ENCODE peak calls at places on chromosomes 12 and 14, in four cellular contexts. K is HepG2, L is GM12878, T is K562. V is an unnamed sample.

GRCh38 chr14:96752594-96752993 is 44.6 kb upstream of the VRK1 start:
- DNase-seq in L (no peak), T (no peak), K (no peak), V (no peak)

GRCh38 chr12:1797011-1797901 is 23.1 kb upstream of the LRTM2 start:
- DNase-seq in K (no peak), L (no peak), T (no peak), V (peak)

GRCh38 chr12:93234641-93235040 is 143.1 kb upstream of the NUDT4 start:
- DNase-seq in T (no peak), L (no peak), K (no peak), V (no peak)

GRCh38 chr12:8156416-8156815 is 399 bp upstream of the ZNF705A start:
- DNase-seq in K (no peak), T (no peak), L (no peak), V (no peak)

GRCh38 chr14:99277534-99277933 is 5.5 kb upstream of the BCL11B start:
- DNase-seq in T (no peak), L (no peak), K (no peak), V (no peak)

GRCh38 chr12:116200812-116201211 is 76.7 kb downstream of the MED13L start:
- DNase-seq in K (no peak), L (no peak), T (no peak), V (no peak)

GRCh38 chr12:57629897-57630471 is 3.0 kb downstream of the B4GALNT1 start:
- DNase-seq in K (no peak), T (no peak), L (no peak), V (peak)

GRCh38 chr12:91139264-91139663 is 28.0 kb upstream of the LUM start:
- DNase-seq in K (no peak), T (no peak), L (no peak), V (peak)

GRCh38 chr14:96203635-96204034 is 1.0 kb upstream of the BDKRB2 start:
- DNase-seq in T (no peak), K (no peak), L (no peak), V (no peak)

GRCh38 chr12:96136720-96137378 is 57.3 kb upstream of the ELK3 start:
- DNase-seq in T (no peak), K (no peak), L (no peak), V (no peak)

GRCh38 chr14:80446356-80446755 is 235.1 kb upstream of the DIO2 start:
- DNase-seq in K (no peak), L (no peak), T (no peak), V (no peak)

GRCh38 chr12:42382013-42382696 is 56.2 kb downstream of the PPHLN1 start:
- DNase-seq in T (no peak), K (no peak), L (no peak), V (no peak)

GRCh38 chr14:67482765-67483164 is 5.8 kb downstream of the TMEM229B start:
- DNase-seq in K (no peak), T (no peak), L (no peak), V (no peak)

GRCh38 chr14:101248056-101248725 is 313.1 kb upstream of the DIO3 start:
- DNase-seq in L (no peak), T (no peak), K (no peak), V (peak)

GRCh38 chr14:55532645-55533309 is 47.2 kb upstream of the KTN1 start:
- DNase-seq in T (no peak), K (no peak), L (no peak), V (no peak)

GRCh38 chr12:96294831-96295230 is 100.7 kb downstream of the ELK3 start:
- DNase-seq in L (no peak), T (no peak), K (no peak), V (no peak)

GRCh38 chr14:52072266-52072780 is 3.5 kb upstream of the NID2 start:
- DNase-seq in K (no peak), L (no peak), T (no peak), V (no peak)

GRCh38 chr14:52068741-52069616 is at the start of gene NID2:
- DNase-seq in T (peak), K (peak), L (no peak), V (peak)

GRCh38 chr14:52073251-52073650 is 4.4 kb upstream of the NID2 start:
- DNase-seq in T (no peak), L (no peak), K (no peak), V (no peak)

GRCh38 chr14:52069617-52070431 is 965 bp upstream of the NID2 start:
- DNase-seq in K (no peak), L (no peak), T (no peak), V (no peak)

DNA sequence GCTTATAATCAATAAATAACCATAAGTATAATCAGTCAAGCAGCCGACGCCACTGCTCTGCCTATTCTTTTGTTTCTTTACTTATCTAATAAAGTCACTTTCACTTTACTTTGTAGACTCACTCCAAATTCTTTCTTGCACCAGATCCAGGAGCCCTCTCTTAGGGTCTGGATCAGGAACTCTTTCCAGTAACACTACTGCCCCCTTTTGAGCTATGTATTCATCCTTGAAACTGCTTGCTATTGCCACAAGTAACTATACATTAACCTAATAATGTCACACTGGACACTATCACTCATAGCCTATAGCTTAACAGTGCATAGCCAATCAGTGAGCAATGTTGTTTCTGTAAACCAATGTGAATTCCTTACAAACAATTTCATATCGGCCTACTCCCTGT is 2.8 kb upstream of the NID2 start:
- DNase-seq in L (no peak), T (no peak), K (no peak), V (no peak)
- TF ChIP-seq MXI1 in L (no peak), T (no peak), K (no peak), V (no peak)

GRCh38 chr12:106342397-106343212 is 14.9 kb upstream of the POLR3B start:
- DNase-seq in T (no peak), L (no peak), K (peak), V (no peak)
- TF ChIP-seq TAF1 in T (no peak), L (no peak), K (no peak), V (no peak)

GRCh38 chr12:17640615-17641014 is 449.4 kb downstream of the RERGL start:
- DNase-seq in L (no peak), K (no peak), T (no peak), V (no peak)

DNA sequence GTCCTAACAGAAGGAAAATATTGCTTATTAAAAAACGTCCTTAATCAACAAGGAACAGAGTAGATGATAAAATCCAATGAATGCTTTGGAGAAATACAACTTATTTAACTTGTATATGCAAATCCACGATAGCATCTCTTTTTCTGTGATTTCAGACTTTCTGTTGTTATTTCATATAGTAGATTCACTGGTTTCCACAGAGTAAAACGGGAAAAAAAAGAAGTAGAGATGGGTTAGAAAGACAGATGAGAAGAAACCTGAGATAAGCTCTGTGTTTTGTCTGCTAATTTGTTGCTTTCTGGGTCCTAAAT is 447.7 kb downstream of the RERGL start:
- DNase-seq in L (no peak), K (no peak), T (no peak), V (no peak)
- TF ChIP-seq SMC3 in L (no peak), K (no peak), T (no peak), V (no peak)

GRCh38 chr12:120905856-120906384 is 1.8 kb upstream of the SPPL3 start:
- DNase-seq in T (no peak), K (no peak), L (no peak), V (peak)
- TF ChIP-seq MXI1 in T (no peak), K (no peak), L (no peak), V (no peak)

DNA sequence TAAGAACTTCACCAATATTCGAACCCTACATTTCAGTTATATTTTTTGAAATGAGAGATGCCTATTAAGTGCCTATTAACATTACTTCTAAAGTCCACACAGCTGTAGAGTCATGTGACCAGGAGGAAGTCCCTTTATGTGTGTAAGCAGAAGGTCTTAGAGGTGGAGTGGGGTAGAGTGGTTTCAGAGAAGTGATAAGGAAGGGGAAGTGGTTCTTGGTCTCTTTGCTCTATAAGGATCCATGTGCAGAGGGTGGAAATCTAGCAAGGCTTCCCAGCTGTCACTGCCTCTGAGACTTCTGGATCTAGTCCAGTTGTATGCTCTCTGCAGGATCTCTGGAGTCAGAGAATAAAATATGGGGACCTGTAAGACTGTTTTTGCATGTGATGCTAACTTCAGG is 673.9 kb downstream of the FLRT2 start:
- DNase-seq in K (no peak), L (no peak), T (no peak), V (no peak)
- TF ChIP-seq TAF1 in K (no peak), L (no peak), T (no peak), V (no peak)